ENCODE peak calls at places on chromosomes 2 and 18, in nine cellular contexts. T is dorsolateral prefrontal cortex; A is MV-4-11; D is B cell; H is RPMI7951; R is activated CD4-positive, alpha-beta T cell treated with anti-CD3 and anti-CD28 coated beads, Interleukin-2, amount 10 ng/mL, durations not matched to agents 7 days and 5 days; L is stimulated activated CD4-positive, alpha-beta T cell treated with anti-CD3 and anti-CD28 coated beads, Interleukin-15, amount 100 ng/mL, for 1 hour; F is HCEC 1CT; V is NCI-H524 treated with DMSO at 0.1 percent for 48 hours. N is an unnamed sample.

GRCh38 chr18:72720116-72720515 is 147.7 kb downstream of the NETO1 start:
- DNase-seq in L (no peak), R (no peak), F (no peak), H (no peak), V (no peak), A (no peak), D (no peak), T (no peak), N (no peak)

GRCh38 chr2:118848381-118849225 is 1.2 kb upstream of the EN1 start:
- DNase-seq in A (no peak), T (no peak), H (no peak), V (no peak), L (no peak), F (no peak), R (no peak), D (peak), N (no peak)

GRCh38 chr2:134314656-134315377 is 60.9 kb downstream of the MGAT5 start:
- DNase-seq in L (no peak), R (no peak), V (no peak), F (no peak), T (no peak), A (no peak), H (no peak), D (no peak), N (no peak)

GRCh38 chr2:71129114-71129890 is 727 bp downstream of the MCEE start:
- DNase-seq in D (no peak), V (no peak), A (no peak), F (peak), H (peak), T (no peak), L (no peak), R (no peak), N (no peak)

GRCh38 chr2:28344756-28345291 is 47.8 kb upstream of the FOSL2 start:
- DNase-seq in D (no peak), T (no peak), F (no peak), L (no peak), H (no peak), R (no peak), V (peak), A (no peak), N (no peak)

GRCh38 chr2:88190808-88191721 is 20.9 kb downstream of the THNSL2 start:
- DNase-seq in F (no peak), D (no peak), H (peak), A (no peak), T (no peak), V (no peak), L (no peak), R (peak), N (peak)

GRCh38 chr2:76867854-76868253 is 654.3 kb downstream of the LRRTM4 start:
- DNase-seq in H (no peak), D (no peak), A (no peak), V (no peak), L (no peak), T (no peak), F (peak), R (no peak), N (no peak)

GRCh38 chr2:111710613-111711012 is 173.4 kb downstream of the ANAPC1 start:
- DNase-seq in A (no peak), L (no peak), V (no peak), R (no peak), T (no peak), H (no peak), D (no peak), F (no peak), N (no peak)

GRCh38 chr2:24885221-24886113 is 34.6 kb downstream of the ADCY3 start:
- DNase-seq in R (no peak), A (peak), L (no peak), H (no peak), F (no peak), V (peak), D (peak), T (no peak), N (no peak)

GRCh38 chr2:74760875-74761630 is 72.9 kb upstream of the HK2 start:
- DNase-seq in F (no peak), L (no peak), T (no peak), D (no peak), A (no peak), R (no peak), H (no peak), V (no peak), N (no peak)

GRCh38 chr2:74004212-74005182 is 19.8 kb downstream of the TET3 start:
- DNase-seq in T (no peak), R (no peak), D (peak), V (no peak), L (no peak), F (no peak), H (no peak), A (no peak), N (no peak)

GRCh38 chr2:3169106-3169870 is 208.3 kb downstream of the EIPR1 start:
- DNase-seq in R (no peak), H (peak), F (peak), D (no peak), V (no peak), A (no peak), T (no peak), L (no peak), N (no peak)

GRCh38 chr2:197359859-197360258 is 49.3 kb upstream of the ANKRD44 start:
- DNase-seq in L (no peak), D (no peak), T (no peak), R (no peak), H (no peak), V (no peak), F (no peak), A (no peak), N (no peak)

GRCh38 chr2:3563521-3563976 is 5.4 kb upstream of the RNASEH1 start:
- DNase-seq in R (no peak), A (peak), H (no peak), T (no peak), V (no peak), L (no peak), D (no peak), F (no peak), N (no peak)

GRCh38 chr18:45713239-45713638 is 10.7 kb upstream of the SLC14A1 start:
- DNase-seq in R (no peak), D (no peak), T (no peak), F (no peak), V (no peak), A (no peak), L (no peak), H (peak), N (no peak)

GRCh38 chr18:34494359-34494696 is 215.8 kb upstream of the DTNA start:
- DNase-seq in D (no peak), H (no peak), T (peak), F (no peak), V (no peak), L (no peak), A (no peak), R (no peak), N (peak)

GRCh38 chr18:8525692-8526091 is 83.5 kb upstream of the RAB12 start:
- DNase-seq in V (no peak), T (no peak), H (no peak), A (peak), L (no peak), F (no peak), R (no peak), D (no peak), N (no peak)

GRCh38 chr18:11251229-11251890 is 102.0 kb upstream of the PIEZO2 start:
- DNase-seq in D (no peak), A (peak), H (peak), V (no peak), R (no peak), F (no peak), L (no peak), T (no peak), N (no peak)

GRCh38 chr18:50611529-50611941 is 51.6 kb downstream of the MAPK4 start:
- DNase-seq in R (no peak), H (no peak), L (no peak), A (no peak), V (no peak), D (no peak), F (no peak), T (no peak), N (no peak)

GRCh38 chr2:86292571-86293515 is 44.6 kb downstream of the REEP1 start:
- DNase-seq in L (no peak), V (no peak), R (no peak), F (no peak), T (no peak), A (no peak), H (no peak), D (no peak), N (no peak)

GRCh38 chr2:25955036-25955435 is 27.3 kb downstream of the KIF3C start:
- DNase-seq in T (no peak), R (no peak), A (no peak), D (no peak), V (no peak), L (no peak), F (no peak), H (peak), N (no peak)

GRCh38 chr2:238461491-238461890 is 34.8 kb downstream of the ASB1 start:
- DNase-seq in R (peak), H (no peak), F (no peak), L (no peak), V (no peak), D (no peak), A (no peak), T (no peak), N (no peak)

GRCh38 chr18:58373486-58373885 is 255.4 kb downstream of the ALPK2 start:
- DNase-seq in F (no peak), D (no peak), L (no peak), H (no peak), T (no peak), A (no peak), V (no peak), R (no peak), N (no peak)

GRCh38 chr2:139790807-139791206 is 1010.6 kb upstream of the NXPH2 start:
- DNase-seq in H (peak), R (no peak), F (peak), D (no peak), A (peak), V (peak), T (no peak), L (no peak), N (no peak)

GRCh38 chr2:127560201-127560928 is 24.9 kb downstream of the MYO7B start:
- DNase-seq in D (no peak), A (peak), L (no peak), R (no peak), V (no peak), T (no peak), H (peak), F (no peak), N (no peak)

GRCh38 chr2:197996583-197996982 is 192.2 kb downstream of the PLCL1 start:
- DNase-seq in F (no peak), V (no peak), D (no peak), L (no peak), R (no peak), H (no peak), A (no peak), T (no peak), N (no peak)

N was measured in hypothalamus.